ENCODE peak calls at places on chromosomes 3 and 15, in seven cellular contexts. K is fibroblast of lung, W is cardiac muscle cell, F is stomach, M is OCI-LY7, Z is right cardiac atrium, S is AG04450. N is an unnamed sample.

GRCh38 chr15:95129589-95129988 is 898.2 kb downstream of the MCTP2 start:
- DNase-seq in K (peak; percentile 83), W (peak; percentile 61), F (no peak), M (no peak), Z (peak; percentile 69), S (peak; percentile 46), N (no peak)

GRCh38 chr3:159232966-159233365 is 431.1 kb downstream of the MFSD1 start:
- DNase-seq in K (no peak), W (no peak), F (no peak), M (no peak), Z (no peak), S (no peak), N (no peak)

GRCh38 chr3:148513066-148513671 is 184.5 kb upstream of the AGTR1 start:
- DNase-seq in K (peak; percentile 24), W (peak; percentile 16), F (no peak), M (no peak), Z (no peak), S (no peak), N (no peak)

GRCh38 chr3:36954452-36955134 is 9.7 kb upstream of the TRANK1 start:
- DNase-seq in K (no peak), W (no peak), F (no peak), M (no peak), Z (no peak), S (no peak), N (no peak)

GRCh38 chr3:66938338-66938963 is 59.7 kb upstream of the KBTBD8 start:
- DNase-seq in K (peak; percentile 72), W (peak; percentile 78), F (no peak), M (peak; percentile 73), Z (no peak), S (peak; percentile 24), N (no peak)

GRCh38 chr15:101029971-101030661 is 111.0 kb downstream of the LRRK1 start:
- DNase-seq in K (no peak), W (no peak), F (peak; percentile 15), M (no peak), Z (no peak), S (no peak), N (no peak)

GRCh38 chr15:40098489-40099261 is 10.0 kb downstream of the BMF start:
- DNase-seq in K (peak; percentile 95), W (peak; percentile 88), F (peak; percentile 82), M (peak; percentile 89), Z (peak; percentile 82), S (peak; percentile 93), N (no peak)

GRCh38 chr3:157127831-157128767 is 31.8 kb downstream of the CCNL1 start:
- DNase-seq in K (peak; percentile 79), W (peak; percentile 89), F (peak; percentile 37), M (no peak), Z (peak; percentile 86), S (peak; percentile 27), N (peak; percentile 81)

GRCh38 chr15:62896969-62897486 is 145.5 kb upstream of the TPM1 start:
- DNase-seq in K (peak; percentile 98), W (peak; percentile 98), F (peak; percentile 88), M (no peak), Z (peak; percentile 95), S (peak; percentile 98), N (peak; percentile 88)

GRCh38 chr3:160808838-160809237 is 52.8 kb downstream of the PPM1L start:
- DNase-seq in K (no peak), W (no peak), F (peak; percentile 78), M (no peak), Z (peak; percentile 68), S (no peak), N (no peak)

GRCh38 chr3:39541917-39542329 is 74.4 kb downstream of the MOBP start:
- DNase-seq in K (peak; percentile 34), W (peak; percentile 50), F (no peak), M (peak; percentile 6), Z (no peak), S (no peak), N (no peak)

GRCh38 chr3:155363690-155364070 is 70.2 kb upstream of the STRIT1 start:
- DNase-seq in K (no peak), W (no peak), F (no peak), M (no peak), Z (no peak), S (no peak), N (no peak)

GRCh38 chr15:96701443-96701842 is 370.9 kb downstream of the NR2F2 start:
- DNase-seq in K (peak; percentile 5), W (no peak), F (no peak), M (no peak), Z (no peak), S (no peak), N (no peak)

GRCh38 chr15:90871097-90871715 is 2.8 kb downstream of the FURIN start:
- DNase-seq in K (peak; percentile 28), W (no peak), F (no peak), M (peak; percentile 50), Z (peak; percentile 77), S (no peak), N (no peak)

GRCh38 chr3:110526732-110527727 is 544.6 kb upstream of the NECTIN3 start:
- DNase-seq in K (peak; percentile 92), W (peak; percentile 93), F (no peak), M (no peak), Z (no peak), S (peak; percentile 81), N (peak; percentile 53)

GRCh38 chr15:68354268-68354667 is 76.7 kb downstream of the FEM1B start:
- DNase-seq in K (no peak), W (no peak), F (no peak), M (no peak), Z (no peak), S (no peak), N (no peak)

GRCh38 chr15:68353418-68354145 is 76.0 kb downstream of the FEM1B start:
- DNase-seq in K (peak; percentile 28), W (no peak), F (no peak), M (no peak), Z (no peak), S (no peak), N (no peak)

GRCh38 chr15:68356778-68357177 is 75.2 kb downstream of the ITGA11 start:
- DNase-seq in K (no peak), W (no peak), F (no peak), M (no peak), Z (no peak), S (no peak), N (no peak)

GRCh38 chr15:68352401-68353062 is 75.0 kb downstream of the FEM1B start:
- DNase-seq in K (peak; percentile 88), W (peak; percentile 85), F (no peak), M (peak; percentile 48), Z (no peak), S (peak; percentile 82), N (peak; percentile 80)

GRCh38 chr15:68354923-68355322 is 77.0 kb downstream of the ITGA11 start:
- DNase-seq in K (peak; percentile 76), W (peak; percentile 71), F (no peak), M (no peak), Z (no peak), S (peak; percentile 88), N (peak; percentile 44)
- H3K27ac ChIP-seq in K (no peak overlapping the region), W (no peak overlapping the region), F (no peak overlapping the region), M (no peak overlapping the region), Z (no peak overlapping the region), S (peak overlapping the region; percentile 78), N (no peak overlapping the region)

GRCh38 chr15:66409565-66410108 is 22.9 kb downstream of the MAP2K1 start:
- DNase-seq in K (no peak), W (no peak), F (no peak), M (no peak), Z (no peak), S (no peak), N (no peak)
- H3K27ac ChIP-seq in K (no peak overlapping the region), W (peak overlapping the region; percentile 76), F (no peak overlapping the region), M (no peak overlapping the region), Z (no peak overlapping the region), S (no peak overlapping the region), N (no peak overlapping the region)

DNA sequence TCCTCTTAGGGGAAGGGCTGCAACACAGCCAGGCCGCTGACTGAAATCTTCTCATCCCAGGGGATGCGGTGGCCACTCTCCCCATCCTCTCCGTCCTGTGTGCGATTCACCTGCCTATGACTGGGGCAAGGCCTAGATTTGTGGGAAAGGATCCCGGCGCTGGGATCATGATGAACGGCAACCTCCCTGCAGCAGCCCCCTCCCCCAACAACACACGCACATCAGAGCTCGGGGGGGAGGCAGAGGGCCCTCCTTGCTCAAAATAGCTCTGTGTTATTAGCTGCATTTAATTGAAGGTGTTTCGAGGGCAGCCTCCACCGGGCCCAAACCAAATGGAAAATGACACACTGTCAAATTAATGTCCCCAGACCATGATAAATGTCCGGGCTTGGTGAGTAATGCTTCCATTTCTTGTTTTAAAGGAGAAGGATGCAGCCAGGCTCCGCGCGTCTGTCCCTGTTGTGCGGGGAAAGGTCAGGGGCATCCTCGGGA is 56.3 kb upstream of the TLE3 start:
- DNase-seq in K (no peak), W (no peak), F (no peak), M (no peak), Z (no peak), S (no peak), N (no peak)
- H3K27ac ChIP-seq in K (no peak overlapping the region), W (peak overlapping the region; percentile 11), F (no peak overlapping the region), M (no peak overlapping the region), Z (no peak overlapping the region), S (peak overlapping the region; percentile 11), N (no peak overlapping the region)

GRCh38 chr3:98002717-98003116 is 30.5 kb upstream of the RIOX2 start:
- DNase-seq in K (no peak), W (no peak), F (no peak), M (no peak), Z (no peak), S (no peak), N (no peak)
- H3K27ac ChIP-seq in K (no peak overlapping the region), W (no peak overlapping the region), F (no peak overlapping the region), M (no peak overlapping the region), Z (no peak overlapping the region), S (no peak overlapping the region), N (no peak overlapping the region)

DNA sequence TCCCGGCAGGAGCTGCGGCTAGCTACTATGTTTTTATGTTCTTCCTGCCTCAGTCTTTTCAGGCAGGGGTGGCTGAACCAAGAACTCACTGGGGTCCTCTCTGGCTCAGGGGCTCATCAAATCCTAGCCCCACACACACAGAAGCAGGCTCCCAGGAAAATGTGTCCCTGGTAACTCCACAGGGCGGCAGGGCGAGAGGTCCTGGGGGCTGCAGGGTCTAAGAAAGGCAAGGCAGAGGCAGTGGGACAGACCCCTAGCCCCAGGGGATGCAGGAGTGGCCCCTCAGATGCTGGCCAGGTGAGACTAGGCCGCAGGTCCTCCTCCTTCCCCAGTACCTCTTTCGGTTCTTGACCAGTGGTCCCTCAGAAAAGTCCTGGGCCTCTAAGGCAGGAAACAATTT is 48.9 kb downstream of the PTH1R start:
- DNase-seq in K (no peak), W (no peak), F (no peak), M (peak; percentile 22), Z (peak; percentile 32), S (no peak), N (no peak)
- H3K27ac ChIP-seq in K (peak overlapping the region; percentile 77), W (peak overlapping the region; percentile 25), F (peak overlapping the region; percentile 66), M (peak overlapping the region; percentile 100), Z (peak overlapping the region; percentile 64), S (peak overlapping the region; percentile 61), N (peak overlapping the region; percentile 27)

DNA sequence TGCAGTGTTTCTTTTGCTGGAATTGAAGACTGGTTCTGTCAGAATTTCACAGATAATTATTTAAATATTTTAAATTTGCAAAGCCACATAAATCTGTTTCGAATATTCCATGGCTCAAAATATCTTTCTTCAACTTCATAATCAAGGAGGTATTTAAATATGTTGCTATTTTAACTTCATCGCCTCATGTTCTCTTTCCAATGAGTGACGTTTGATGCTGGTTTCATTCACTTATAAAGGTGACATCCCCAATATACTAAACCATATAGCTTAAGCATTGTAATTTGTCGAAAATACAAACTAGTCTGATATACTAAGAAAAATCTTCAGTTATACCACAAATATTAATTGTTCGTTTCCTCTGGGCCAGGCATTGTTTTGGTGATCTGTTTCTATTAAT is 22.5 kb downstream of the MBNL1 start:
- DNase-seq in K (no peak), W (no peak), F (no peak), M (no peak), Z (no peak), S (no peak), N (no peak)
- H3K27ac ChIP-seq in K (no peak overlapping the region), W (no peak overlapping the region), F (no peak overlapping the region), M (no peak overlapping the region), Z (no peak overlapping the region), S (no peak overlapping the region), N (no peak overlapping the region)

N was measured in epithelial cell of prostate.